ENCODE peak calls at places on chromosomes 13 and 19, in seven cellular contexts. One of them, this sample, is unnamed.

GRCh38 chr19:14786421-14786851 is 8.1 kb upstream of the ADGRE2 start:
- DNase-seq in CD8-positive, alpha-beta T cell: no peak
- DNase-seq in thoracic aorta: no peak
- DNase-seq in left lung: peak; percentile 93
- DNase-seq in HAP-1: no peak
- DNase-seq in BE2C: peak; percentile 20
- DNase-seq in tibial nerve: no peak
- DNase-seq in this sample: no peak

GRCh38 chr13:36919833-36920611 is at the start of gene SMAD9:
- DNase-seq in CD8-positive, alpha-beta T cell: no peak
- DNase-seq in thoracic aorta: peak; percentile 52
- DNase-seq in left lung: peak; percentile 84
- DNase-seq in HAP-1: peak; percentile 47
- DNase-seq in BE2C: peak; percentile 91
- DNase-seq in tibial nerve: peak; percentile 71
- DNase-seq in this sample: peak; percentile 29

GRCh38 chr13:59531571-59532091 is 632.1 kb downstream of the DIAPH3 start:
- DNase-seq in CD8-positive, alpha-beta T cell: no peak
- DNase-seq in thoracic aorta: peak; percentile 16
- DNase-seq in left lung: no peak
- DNase-seq in HAP-1: peak; percentile 74
- DNase-seq in BE2C: peak; percentile 77
- DNase-seq in tibial nerve: peak; percentile 75
- DNase-seq in this sample: peak; percentile 65

GRCh38 chr13:113359556-113359955 is 4.4 kb downstream of the GRTP1 start:
- DNase-seq in CD8-positive, alpha-beta T cell: no peak
- DNase-seq in thoracic aorta: no peak
- DNase-seq in left lung: no peak
- DNase-seq in HAP-1: no peak
- DNase-seq in BE2C: no peak
- DNase-seq in tibial nerve: no peak
- DNase-seq in this sample: no peak

GRCh38 chr13:51002736-51003135 is 93.1 kb downstream of the RNASEH2B start:
- DNase-seq in CD8-positive, alpha-beta T cell: no peak
- DNase-seq in thoracic aorta: no peak
- DNase-seq in left lung: no peak
- DNase-seq in HAP-1: no peak
- DNase-seq in BE2C: no peak
- DNase-seq in tibial nerve: no peak
- DNase-seq in this sample: peak; percentile 8

GRCh38 chr19:3387645-3388589 is 21.5 kb downstream of the NFIC start:
- DNase-seq in CD8-positive, alpha-beta T cell: no peak
- DNase-seq in thoracic aorta: no peak
- DNase-seq in left lung: peak; percentile 91
- DNase-seq in HAP-1: no peak
- DNase-seq in BE2C: peak; percentile 80
- DNase-seq in tibial nerve: peak; percentile 61
- DNase-seq in this sample: peak; percentile 29

GRCh38 chr19:56253737-56254136 is 18.8 kb upstream of the EDDM13 start:
- DNase-seq in CD8-positive, alpha-beta T cell: no peak
- DNase-seq in thoracic aorta: no peak
- DNase-seq in left lung: no peak
- DNase-seq in HAP-1: peak; percentile 15
- DNase-seq in BE2C: no peak
- DNase-seq in tibial nerve: peak; percentile 15
- DNase-seq in this sample: peak; percentile 57

GRCh38 chr13:109629737-109630136 is 156.6 kb downstream of the IRS2 start:
- DNase-seq in CD8-positive, alpha-beta T cell: no peak
- DNase-seq in thoracic aorta: no peak
- DNase-seq in left lung: no peak
- DNase-seq in HAP-1: no peak
- DNase-seq in BE2C: no peak
- DNase-seq in tibial nerve: no peak
- DNase-seq in this sample: no peak

GRCh38 chr13:98992355-98992754 is 14.5 kb upstream of the DOCK9 start:
- DNase-seq in CD8-positive, alpha-beta T cell: no peak
- DNase-seq in thoracic aorta: no peak
- DNase-seq in left lung: no peak
- DNase-seq in HAP-1: no peak
- DNase-seq in BE2C: no peak
- DNase-seq in tibial nerve: no peak
- DNase-seq in this sample: peak; percentile 88

GRCh38 chr13:52599037-52599852 is 43.0 kb upstream of the HNRNPA1L2 start:
- DNase-seq in CD8-positive, alpha-beta T cell: no peak
- DNase-seq in thoracic aorta: no peak
- DNase-seq in left lung: no peak
- DNase-seq in HAP-1: peak; percentile 68
- DNase-seq in BE2C: no peak
- DNase-seq in tibial nerve: peak; percentile 28
- DNase-seq in this sample: peak; percentile 73

GRCh38 chr13:29925457-29925856 is 75.0 kb upstream of the UBL3 start:
- DNase-seq in CD8-positive, alpha-beta T cell: no peak
- DNase-seq in thoracic aorta: peak; percentile 90
- DNase-seq in left lung: no peak
- DNase-seq in HAP-1: no peak
- DNase-seq in BE2C: peak; percentile 69
- DNase-seq in tibial nerve: peak; percentile 87
- DNase-seq in this sample: peak; percentile 90

GRCh38 chr19:7515471-7516226 is at the start of gene ZNF358:
- DNase-seq in CD8-positive, alpha-beta T cell: no peak
- DNase-seq in thoracic aorta: peak; percentile 19
- DNase-seq in left lung: peak; percentile 90
- DNase-seq in HAP-1: peak; percentile 78
- DNase-seq in BE2C: peak; percentile 94
- DNase-seq in tibial nerve: peak; percentile 36
- DNase-seq in this sample: no peak

GRCh38 chr19:41310031-41310831 is at the start of gene CCDC97:
- DNase-seq in CD8-positive, alpha-beta T cell: peak; percentile 78
- DNase-seq in thoracic aorta: no peak
- DNase-seq in left lung: peak; percentile 95
- DNase-seq in HAP-1: peak; percentile 80
- DNase-seq in BE2C: peak; percentile 85
- DNase-seq in tibial nerve: peak; percentile 76
- DNase-seq in this sample: peak; percentile 66

GRCh38 chr13:52344108-52344507 is 61.9 kb downstream of the THSD1 start:
- DNase-seq in CD8-positive, alpha-beta T cell: no peak
- DNase-seq in thoracic aorta: no peak
- DNase-seq in left lung: no peak
- DNase-seq in HAP-1: no peak
- DNase-seq in BE2C: no peak
- DNase-seq in tibial nerve: no peak
- DNase-seq in this sample: no peak

GRCh38 chr19:33794578-33795369 is 1.9 kb upstream of the KCTD15 start:
- DNase-seq in CD8-positive, alpha-beta T cell: no peak
- DNase-seq in thoracic aorta: no peak
- DNase-seq in left lung: no peak
- DNase-seq in HAP-1: no peak
- DNase-seq in BE2C: no peak
- DNase-seq in tibial nerve: no peak
- DNase-seq in this sample: no peak

GRCh38 chr13:21463424-21463823 is 4.3 kb upstream of the ZDHHC20 start:
- DNase-seq in CD8-positive, alpha-beta T cell: no peak
- DNase-seq in thoracic aorta: no peak
- DNase-seq in left lung: no peak
- DNase-seq in HAP-1: no peak
- DNase-seq in BE2C: no peak
- DNase-seq in tibial nerve: no peak
- DNase-seq in this sample: no peak
- H3K36me3 ChIP-seq in CD8-positive, alpha-beta T cell: no peaks in the 10 kb centered on the region
- H3K36me3 ChIP-seq in thoracic aorta: no peaks in the 10 kb centered on the region
- H3K36me3 ChIP-seq in left lung: no peaks in the 10 kb centered on the region
- H3K36me3 ChIP-seq in HAP-1: no peaks in the 10 kb centered on the region
- H3K36me3 ChIP-seq in BE2C: no peaks in the 10 kb centered on the region
- H3K36me3 ChIP-seq in tibial nerve: no peaks in the 10 kb centered on the region
- H3K36me3 ChIP-seq in this sample: no peaks in the 10 kb centered on the region

GRCh38 chr19:1650627-1651009 is 1.8 kb downstream of the TCF3 start:
- DNase-seq in CD8-positive, alpha-beta T cell: peak; percentile 15
- DNase-seq in thoracic aorta: no peak
- DNase-seq in left lung: peak; percentile 23
- DNase-seq in HAP-1: no peak
- DNase-seq in BE2C: peak; percentile 33
- DNase-seq in tibial nerve: no peak
- DNase-seq in this sample: no peak

GRCh38 chr19:1651061-1651547 is 1.3 kb downstream of the TCF3 start:
- DNase-seq in CD8-positive, alpha-beta T cell: peak; percentile 38
- DNase-seq in thoracic aorta: no peak
- DNase-seq in left lung: peak; percentile 71
- DNase-seq in HAP-1: peak; percentile 32
- DNase-seq in BE2C: peak; percentile 24
- DNase-seq in tibial nerve: no peak
- DNase-seq in this sample: no peak

GRCh38 chr19:1648156-1648925 is 4.1 kb downstream of the TCF3 start:
- DNase-seq in CD8-positive, alpha-beta T cell: no peak
- DNase-seq in thoracic aorta: no peak
- DNase-seq in left lung: peak; percentile 65
- DNase-seq in HAP-1: no peak
- DNase-seq in BE2C: no peak
- DNase-seq in tibial nerve: no peak
- DNase-seq in this sample: no peak

GRCh38 chr19:1648926-1649541 is 3.4 kb downstream of the TCF3 start:
- DNase-seq in CD8-positive, alpha-beta T cell: no peak
- DNase-seq in thoracic aorta: no peak
- DNase-seq in left lung: peak; percentile 63
- DNase-seq in HAP-1: no peak
- DNase-seq in BE2C: no peak
- DNase-seq in tibial nerve: no peak
- DNase-seq in this sample: no peak

DNA sequence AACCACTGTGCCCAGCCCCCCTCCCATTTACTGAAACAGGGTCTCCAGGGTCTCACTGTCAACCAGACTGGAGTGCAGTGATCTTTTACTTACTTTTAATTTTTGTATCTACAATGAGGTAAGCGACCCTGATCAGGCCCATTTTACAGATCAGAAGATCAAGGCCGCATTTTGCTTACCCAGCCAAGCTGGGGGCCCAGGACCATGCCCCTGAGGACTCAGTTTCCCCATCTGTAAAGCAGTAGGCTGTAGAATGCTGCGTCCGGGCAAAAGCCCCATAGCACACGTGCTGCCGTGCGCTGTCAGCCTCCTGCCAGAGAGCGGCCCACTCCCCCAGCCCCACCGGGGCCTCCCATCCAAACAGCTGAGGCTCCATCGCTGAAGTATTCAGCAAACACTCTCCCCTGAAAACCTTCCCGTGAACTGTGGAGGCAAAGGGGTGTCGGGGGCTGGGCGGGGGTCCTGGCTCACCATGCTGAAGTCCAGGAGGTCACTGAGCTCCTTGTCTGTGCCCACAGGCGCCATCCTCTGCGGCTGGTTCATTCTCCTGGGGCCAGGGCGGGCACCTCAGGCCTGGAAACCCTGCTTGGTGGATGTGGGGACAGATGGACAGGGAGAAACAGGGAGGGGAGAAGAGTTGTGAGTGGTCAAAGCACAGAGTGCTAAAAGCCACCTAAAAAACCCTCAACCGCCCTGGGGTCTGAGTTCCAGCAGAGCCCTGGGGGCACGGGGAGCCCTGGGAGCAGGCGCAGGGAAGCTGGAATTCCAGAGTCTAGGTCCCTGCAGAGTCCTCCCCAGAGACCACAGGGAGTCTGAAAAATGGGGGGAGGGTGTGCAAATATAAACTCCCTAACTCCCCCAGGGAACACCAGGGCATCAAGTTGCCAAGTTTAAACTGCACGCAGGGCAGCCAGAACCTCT is 2.4 kb downstream of the TCF3 start:
- DNase-seq in CD8-positive, alpha-beta T cell: no peak
- DNase-seq in thoracic aorta: no peak
- DNase-seq in left lung: peak; percentile 54
- DNase-seq in HAP-1: no peak
- DNase-seq in BE2C: peak; percentile 27
- DNase-seq in tibial nerve: no peak
- DNase-seq in this sample: no peak
- H3K36me3 ChIP-seq in CD8-positive, alpha-beta T cell: no peaks in the 10 kb centered on the region
- H3K36me3 ChIP-seq in thoracic aorta: no peaks in the 10 kb centered on the region
- H3K36me3 ChIP-seq in left lung: no peaks in the 10 kb centered on the region
- H3K36me3 ChIP-seq in HAP-1: peaks cover 50% of the 10 kb centered on the region
- H3K36me3 ChIP-seq in BE2C: peaks cover 47% of the 10 kb centered on the region
- H3K36me3 ChIP-seq in tibial nerve: peaks cover 49% of the 10 kb centered on the region
- H3K36me3 ChIP-seq in this sample: peaks cover 28% of the 10 kb centered on the region

GRCh38 chr19:1113278-1113985 is 9.6 kb downstream of the GPX4 start:
- DNase-seq in CD8-positive, alpha-beta T cell: peak; percentile 67
- DNase-seq in thoracic aorta: peak; percentile 86
- DNase-seq in left lung: peak; percentile 95
- DNase-seq in HAP-1: peak; percentile 79
- DNase-seq in BE2C: peak; percentile 99
- DNase-seq in tibial nerve: peak; percentile 98
- DNase-seq in this sample: peak; percentile 73
- H3K36me3 ChIP-seq in CD8-positive, alpha-beta T cell: peaks cover 28% of the 10 kb centered on the region
- H3K36me3 ChIP-seq in thoracic aorta: peaks cover 68% of the 10 kb centered on the region
- H3K36me3 ChIP-seq in left lung: no peaks in the 10 kb centered on the region
- H3K36me3 ChIP-seq in HAP-1: peaks cover 31% of the 10 kb centered on the region
- H3K36me3 ChIP-seq in BE2C: peaks cover 30% of the 10 kb centered on the region
- H3K36me3 ChIP-seq in tibial nerve: peaks cover 91% of the 10 kb centered on the region
- H3K36me3 ChIP-seq in this sample: peaks cover 46% of the 10 kb centered on the region

GRCh38 chr19:932647-933552 is 7.1 kb downstream of the ARID3A start:
- DNase-seq in CD8-positive, alpha-beta T cell: no peak
- DNase-seq in thoracic aorta: no peak
- DNase-seq in left lung: peak; percentile 91
- DNase-seq in HAP-1: no peak
- DNase-seq in BE2C: peak; percentile 83
- DNase-seq in tibial nerve: peak; percentile 64
- DNase-seq in this sample: no peak

GRCh38 chr19:933553-933882 is 7.7 kb downstream of the ARID3A start:
- DNase-seq in CD8-positive, alpha-beta T cell: no peak
- DNase-seq in thoracic aorta: no peak
- DNase-seq in left lung: no peak
- DNase-seq in HAP-1: no peak
- DNase-seq in BE2C: no peak
- DNase-seq in tibial nerve: no peak
- DNase-seq in this sample: no peak

GRCh38 chr19:934197-934840 is 8.5 kb downstream of the ARID3A start:
- DNase-seq in CD8-positive, alpha-beta T cell: no peak
- DNase-seq in thoracic aorta: no peak
- DNase-seq in left lung: no peak
- DNase-seq in HAP-1: no peak
- DNase-seq in BE2C: no peak
- DNase-seq in tibial nerve: no peak
- DNase-seq in this sample: no peak

GRCh38 chr19:936175-936546 is 10.3 kb downstream of the ARID3A start:
- DNase-seq in CD8-positive, alpha-beta T cell: no peak
- DNase-seq in thoracic aorta: no peak
- DNase-seq in left lung: no peak
- DNase-seq in HAP-1: no peak
- DNase-seq in BE2C: no peak
- DNase-seq in tibial nerve: no peak
- DNase-seq in this sample: no peak

DNA sequence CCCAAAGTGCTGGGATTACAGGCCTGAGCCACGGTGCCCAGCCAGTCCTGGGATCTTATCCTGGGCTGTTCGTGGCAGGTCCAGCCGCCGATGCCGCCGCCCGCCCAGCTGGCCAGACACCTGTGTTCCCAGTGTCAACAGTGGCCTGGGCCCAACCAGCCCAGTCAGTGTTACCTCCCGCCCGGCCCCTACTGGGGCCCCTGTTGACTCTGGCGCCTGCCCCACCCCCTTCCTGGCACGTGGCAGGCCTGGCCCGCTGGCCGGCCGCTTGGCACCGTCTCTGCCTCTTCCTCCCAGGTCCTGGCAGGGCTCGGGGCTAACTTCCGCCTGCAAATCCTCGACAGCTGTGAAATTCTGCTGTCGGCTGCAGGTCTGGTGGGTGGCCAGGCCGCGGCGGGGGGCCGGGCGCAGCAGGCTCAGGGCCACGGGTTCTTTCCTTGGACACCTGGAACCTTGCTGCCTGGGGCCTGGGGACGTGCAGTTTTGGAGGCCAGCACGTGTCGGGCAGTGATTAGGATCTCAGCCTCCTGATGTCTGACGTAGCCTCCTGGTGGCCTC is 9.1 kb downstream of the ARID3A start:
- DNase-seq in CD8-positive, alpha-beta T cell: no peak
- DNase-seq in thoracic aorta: no peak
- DNase-seq in left lung: peak; percentile 97
- DNase-seq in HAP-1: no peak
- DNase-seq in BE2C: peak; percentile 82
- DNase-seq in tibial nerve: peak; percentile 45
- DNase-seq in this sample: no peak
- H3K36me3 ChIP-seq in CD8-positive, alpha-beta T cell: no peaks in the 10 kb centered on the region
- H3K36me3 ChIP-seq in thoracic aorta: no peaks in the 10 kb centered on the region
- H3K36me3 ChIP-seq in left lung: no peaks in the 10 kb centered on the region
- H3K36me3 ChIP-seq in HAP-1: peaks cover 41% of the 10 kb centered on the region
- H3K36me3 ChIP-seq in BE2C: peaks cover 12% of the 10 kb centered on the region
- H3K36me3 ChIP-seq in tibial nerve: peaks cover 11% of the 10 kb centered on the region
- H3K36me3 ChIP-seq in this sample: peaks cover 2% of the 10 kb centered on the region